ENCODE peak calls at places on chromosomes 1 and 21, in eight cellular contexts. B, N, T, M, P, Y, X and W are unnamed samples.

GRCh38 chr1:175857756-175858155 is 114.4 kb upstream of the TNR start:
- DNase-seq in M (no peak), X (no peak), P (no peak), B (no peak), N (no peak), Y (no peak), T (no peak), W (no peak)

GRCh38 chr1:23423415-23424170 is 955 bp downstream of the TCEA3 start:
- DNase-seq in B (no peak), P (peak), T (peak), X (no peak), Y (no peak), N (peak), M (no peak), W (no peak)

GRCh38 chr1:14672030-14672429 is 73.5 kb downstream of the KAZN start:
- DNase-seq in X (no peak), M (no peak), Y (peak), N (no peak), P (no peak), B (no peak), T (no peak), W (no peak)

GRCh38 chr21:41168391-41169257 is 664 bp downstream of the BACE2 start:
- DNase-seq in X (peak), Y (peak), B (peak), T (peak), N (peak), P (peak), M (no peak), W (no peak)

GRCh38 chr1:217965156-217965786 is 319.8 kb upstream of the RRP15 start:
- DNase-seq in T (no peak), N (no peak), X (no peak), B (no peak), M (no peak), Y (no peak), P (no peak), W (no peak)

GRCh38 chr21:26164311-26164710 is 6.3 kb downstream of the APP start:
- DNase-seq in M (no peak), N (no peak), X (no peak), T (no peak), Y (no peak), B (no peak), P (no peak), W (no peak)

GRCh38 chr1:44537961-44538360 is 132.9 kb downstream of the RNF220 start:
- DNase-seq in B (no peak), T (no peak), M (no peak), X (no peak), N (no peak), P (no peak), Y (no peak), W (no peak)

GRCh38 chr1:243623831-243624230 is 226.2 kb downstream of the AKT3 start:
- DNase-seq in T (no peak), P (no peak), Y (no peak), X (no peak), M (no peak), N (no peak), B (peak), W (no peak)

GRCh38 chr1:79575424-79575823 is 568.9 kb upstream of the ADGRL4 start:
- DNase-seq in M (no peak), X (no peak), Y (no peak), N (no peak), P (no peak), T (no peak), B (no peak), W (no peak)

GRCh38 chr1:92993581-92993980 is 32.3 kb upstream of the DIPK1A start:
- DNase-seq in B (no peak), Y (no peak), P (no peak), N (no peak), T (no peak), X (no peak), M (no peak), W (no peak)

GRCh38 chr1:190738321-190738720 is 260.7 kb upstream of the BRINP3 start:
- DNase-seq in X (no peak), Y (no peak), M (no peak), P (no peak), N (no peak), B (peak), T (no peak), W (no peak)

GRCh38 chr1:59025201-59025600 is 241.4 kb upstream of the JUN start:
- DNase-seq in B (peak), P (no peak), X (no peak), Y (no peak), N (no peak), M (no peak), T (no peak), W (no peak)

GRCh38 chr1:2054560-2054959 is 4.3 kb downstream of the PRKCZ start:
- DNase-seq in P (no peak), B (no peak), X (no peak), N (no peak), Y (no peak), T (no peak), M (no peak), W (no peak)

GRCh38 chr1:103372866-103373265 is 152.6 kb upstream of the RNPC3 start:
- DNase-seq in N (no peak), P (no peak), X (no peak), B (no peak), M (no peak), T (no peak), Y (no peak), W (no peak)

GRCh38 chr1:74728736-74729135 is 4.1 kb downstream of the CRYZ start:
- DNase-seq in B (no peak), N (no peak), T (no peak), X (no peak), M (no peak), P (no peak), Y (no peak), W (no peak)

GRCh38 chr1:183735069-183735860 is 69.7 kb upstream of the RGL1 start:
- DNase-seq in N (no peak), Y (no peak), X (no peak), T (no peak), P (no peak), B (no peak), M (no peak), W (no peak)

GRCh38 chr1:85628791-85629531 is 48.4 kb downstream of the CCN1 start:
- DNase-seq in T (peak), Y (peak), P (peak), X (no peak), N (peak), M (peak), B (peak), W (peak)

GRCh38 chr1:46577671-46578070 is 26.2 kb upstream of the KNCN start:
- DNase-seq in B (no peak), M (no peak), Y (no peak), P (no peak), X (no peak), N (no peak), T (no peak), W (no peak)

GRCh38 chr1:45230537-45230936 is 24.1 kb upstream of the ZSWIM5 start:
- DNase-seq in X (no peak), P (no peak), T (peak), Y (no peak), N (peak), B (no peak), M (no peak), W (no peak)

GRCh38 chr1:181175356-181175755 is 86.9 kb downstream of the IER5 start:
- DNase-seq in T (no peak), N (no peak), X (peak), B (no peak), Y (no peak), M (no peak), P (no peak), W (peak)

GRCh38 chr1:46008585-46008984 is 123.8 kb downstream of the PIK3R3 start:
- DNase-seq in T (no peak), Y (no peak), B (no peak), M (no peak), P (no peak), X (no peak), N (no peak), W (no peak)

GRCh38 chr1:218459878-218460277 is 114.7 kb downstream of the TGFB2 start:
- DNase-seq in T (no peak), Y (peak), X (no peak), M (peak), B (peak), N (peak), P (no peak), W (no peak)

GRCh38 chr1:168264296-168264695 is 16.4 kb upstream of the TBX19 start:
- DNase-seq in X (no peak), Y (no peak), B (no peak), M (no peak), T (no peak), P (no peak), N (no peak), W (no peak)

GRCh38 chr1:91278754-91279153 is 125.9 kb downstream of the HFM1 start:
- DNase-seq in X (no peak), B (peak), M (no peak), Y (peak), N (peak), T (no peak), P (no peak), W (no peak)

GRCh38 chr1:169574336-169574735 is 11.9 kb downstream of the F5 start:
- DNase-seq in B (no peak), P (no peak), N (no peak), M (no peak), T (peak), X (no peak), Y (no peak), W (no peak)

GRCh38 chr1:61139324-61140055 is 57.1 kb downstream of the NFIA start:
- DNase-seq in N (no peak), X (no peak), P (no peak), Y (peak), M (no peak), B (peak), T (no peak), W (no peak)

GRCh38 chr21:38699048-38699447 is 106.7 kb upstream of the ETS2 start:
- DNase-seq in B (no peak), Y (no peak), M (no peak), P (no peak), X (no peak), N (peak), T (no peak), W (no peak)

GRCh38 chr1:22212400-22213233 is 69.7 kb upstream of the WNT4 start:
- DNase-seq in N (no peak), M (no peak), P (no peak), T (no peak), B (no peak), X (no peak), Y (no peak), W (no peak)

GRCh38 chr1:87941292-87941946 is 612.7 kb downstream of the LMO4 start:
- DNase-seq in Y (no peak), X (no peak), M (no peak), B (no peak), N (peak), P (no peak), T (no peak), W (no peak)

GRCh38 chr1:18957532-18958295 is 1.2 kb upstream of the IFFO2 start:
- DNase-seq in P (no peak), B (no peak), T (no peak), N (no peak), X (no peak), Y (no peak), M (no peak), W (no peak)

GRCh38 chr1:17700981-17701870 is 53.9 kb upstream of the ACTL8 start:
- DNase-seq in N (no peak), Y (no peak), P (no peak), B (no peak), X (no peak), T (no peak), M (no peak), W (no peak)

GRCh38 chr1:201466492-201466891 is 2.5 kb downstream of the PHLDA3 start:
- DNase-seq in Y (no peak), M (no peak), T (no peak), P (peak), B (no peak), N (no peak), X (no peak), W (no peak)

GRCh38 chr1:97017895-97018294 is 296.3 kb downstream of the PTBP2 start:
- DNase-seq in X (no peak), P (no peak), N (peak), M (no peak), T (no peak), B (no peak), Y (no peak), W (no peak)

GRCh38 chr1:3505161-3505560 is 50.7 kb downstream of the ARHGEF16 start:
- DNase-seq in M (no peak), P (no peak), B (no peak), X (no peak), N (no peak), T (no peak), Y (no peak), W (no peak)

GRCh38 chr1:87887095-87887494 is 558.4 kb downstream of the LMO4 start:
- DNase-seq in M (no peak), T (no peak), P (no peak), B (no peak), Y (no peak), N (no peak), X (no peak), W (no peak)

GRCh38 chr21:45998276-45998701 is 16.7 kb downstream of the COL6A1 start:
- DNase-seq in M (no peak), B (no peak), X (peak), Y (no peak), N (no peak), T (no peak), P (no peak), W (peak)

GRCh38 chr1:89962024-89962741 is 32.7 kb upstream of the ZNF326 start:
- DNase-seq in B (peak), P (no peak), T (no peak), M (no peak), Y (no peak), X (no peak), N (no peak), W (no peak)

DNA sequence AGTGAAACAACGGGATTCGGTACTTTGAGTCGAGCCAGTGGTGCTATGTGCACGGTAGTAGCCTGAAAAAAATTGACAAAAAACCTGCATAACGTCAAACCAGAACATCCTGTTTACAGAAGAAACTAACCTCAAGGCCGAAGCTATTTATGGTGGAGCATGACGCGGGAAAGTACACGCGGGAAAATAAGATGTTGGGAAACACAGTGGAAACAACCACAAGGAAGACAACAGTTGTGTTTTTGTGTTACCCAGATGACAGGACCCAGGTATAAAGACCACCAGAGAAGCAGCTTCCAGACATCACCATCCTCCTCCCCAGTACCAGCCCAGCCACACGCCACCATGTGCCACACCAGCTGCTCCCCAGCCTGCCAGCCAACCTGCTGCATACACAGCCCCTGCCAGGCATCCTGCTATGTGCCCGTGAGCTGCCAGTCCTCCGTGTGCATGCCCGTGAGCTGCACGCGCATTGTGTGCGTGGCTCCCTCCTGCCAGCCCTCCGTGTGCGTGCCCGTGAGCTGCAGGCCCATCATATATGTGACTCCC is at the start of gene KRTAP12-3:
- DNase-seq in T (no peak), N (no peak), M (no peak), X (no peak), P (no peak), Y (no peak), B (no peak), W (peak)
- TF ChIP-seq CTCF in T (no peak), N (no peak), M (no peak), X (no peak), P (no peak), Y (no peak), B (no peak), W (no peak)

DNA sequence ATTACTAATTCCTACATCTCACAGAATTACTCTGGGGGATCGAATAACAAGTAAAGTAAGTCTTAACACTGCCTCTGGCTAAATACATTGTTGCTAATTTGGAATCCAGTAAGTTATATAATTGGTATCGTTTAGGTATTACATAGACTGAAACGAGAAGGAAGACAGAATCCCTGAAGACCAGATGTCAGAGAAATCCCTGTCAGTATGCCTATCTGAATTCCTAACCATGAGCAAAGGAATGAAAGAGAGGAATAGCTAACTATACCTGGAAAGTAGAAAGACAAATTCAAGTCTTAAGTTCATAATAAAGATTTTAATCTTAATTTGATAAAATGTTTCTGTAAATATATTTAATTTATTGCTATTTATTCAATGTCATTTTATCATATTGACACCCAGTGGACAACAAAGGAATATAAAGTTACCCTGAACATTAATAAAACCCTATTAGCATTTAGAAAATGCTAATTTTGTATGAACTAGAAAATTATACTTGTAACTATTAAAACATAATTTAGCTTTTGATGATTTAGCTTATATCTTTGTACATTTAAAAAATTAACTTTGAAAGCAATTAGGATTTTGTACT is 11.4 kb downstream of the DEPDC1 start:
- DNase-seq in B (no peak), T (no peak), Y (no peak), X (no peak), M (no peak), P (no peak), N (no peak), W (no peak)
- TF ChIP-seq CTCF in B (no peak), T (no peak), Y (no peak), X (no peak), M (no peak), P (no peak), N (no peak), W (no peak)

GRCh38 chr1:28326980-28327379 is 1.9 kb upstream of the MED18 start:
- DNase-seq in X (no peak), N (no peak), Y (no peak), T (no peak), B (no peak), M (no peak), P (no peak), W (no peak)

GRCh38 chr1:28328228-28328648 is 602 bp upstream of the MED18 start:
- DNase-seq in Y (no peak), M (no peak), X (no peak), P (no peak), B (no peak), T (no peak), N (no peak), W (no peak)

GRCh38 chr1:28326505-28326904 is 2.3 kb upstream of the MED18 start:
- DNase-seq in Y (no peak), P (no peak), M (no peak), X (no peak), N (no peak), T (no peak), B (no peak), W (no peak)

GRCh38 chr1:28323720-28324119 is 5.1 kb upstream of the MED18 start:
- DNase-seq in Y (no peak), B (no peak), M (no peak), T (no peak), X (no peak), P (no peak), N (no peak), W (no peak)

DNA sequence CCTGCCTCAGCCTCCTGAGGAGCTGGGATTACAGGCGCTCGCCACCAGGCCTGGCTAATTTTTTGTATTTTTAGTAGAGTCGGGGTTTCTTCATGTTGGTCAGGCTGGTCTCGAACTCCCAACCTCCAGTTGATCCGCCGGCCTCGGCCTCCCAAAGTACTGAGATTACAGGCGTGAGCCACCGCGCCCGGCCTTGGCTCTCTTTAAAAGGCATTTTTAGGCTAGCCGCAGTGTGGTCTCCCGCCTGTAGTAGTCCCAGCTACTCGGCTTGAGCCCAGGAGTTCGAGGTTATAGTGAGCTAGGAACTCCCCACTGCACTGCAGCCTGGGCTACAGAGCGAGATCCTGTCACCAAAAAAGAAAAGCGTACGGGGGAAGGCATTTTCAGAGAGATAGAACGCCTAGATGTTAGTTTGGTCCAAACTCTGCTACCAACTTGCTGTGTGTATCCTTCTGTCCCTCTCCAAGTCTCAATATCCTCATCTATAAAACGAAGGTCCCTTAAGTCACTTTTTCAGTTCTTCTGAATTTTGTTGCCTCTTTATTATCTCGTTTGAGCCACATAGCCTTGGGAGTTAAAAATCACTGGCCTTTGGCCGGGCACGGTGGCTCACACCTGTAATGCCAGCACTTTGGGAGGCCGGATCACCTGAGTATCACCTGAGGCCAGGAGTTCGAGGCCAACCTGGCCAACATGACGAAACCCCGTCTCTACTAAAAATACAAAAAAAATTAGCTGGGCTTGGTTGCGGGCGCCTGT is 734 bp downstream of the MED18 start:
- DNase-seq in M (no peak), X (no peak), Y (peak), T (peak), N (peak), B (peak), P (peak), W (no peak)
- TF ChIP-seq CTCF in M (no peak), X (no peak), Y (no peak), T (no peak), N (peak), B (no peak), P (no peak), W (no peak)

DNA sequence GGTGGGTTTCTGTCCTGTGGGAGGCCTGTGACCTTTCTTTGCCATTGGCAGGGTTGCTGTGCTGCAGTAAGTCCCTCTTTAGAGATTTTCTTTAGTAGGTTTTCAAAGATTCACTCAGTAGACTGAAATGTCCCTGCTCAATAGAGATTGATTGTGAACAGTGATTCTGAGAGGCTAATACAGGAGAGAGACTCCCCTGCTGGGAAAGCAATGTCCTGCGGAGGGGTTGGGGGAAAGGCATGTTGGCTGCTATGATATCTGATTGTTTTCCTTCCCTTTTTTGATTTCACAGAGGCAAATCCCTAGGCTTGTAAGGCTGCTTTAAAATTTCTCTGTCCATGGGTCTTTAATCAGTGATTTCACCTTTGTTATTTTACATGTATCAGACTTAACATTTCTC is 589.9 kb downstream of the ADGRL2 start:
- DNase-seq in N (peak), Y (peak), X (no peak), T (no peak), B (no peak), M (no peak), P (no peak), W (no peak)
- TF ChIP-seq CTCF in N (no peak), Y (no peak), X (no peak), T (no peak), B (no peak), M (no peak), P (no peak), W (no peak)